ENCODE peak calls at places on chromosome 6, in ten cellular contexts. O, X, W, P, D, A, R, M, B and H are unnamed samples.

GRCh38 chr6:135180458-135181332 is at the start of gene MYB:
- DNase-seq in O (peak; percentile 59), X (peak; percentile 35), W (peak; percentile 64), P (no peak), D (peak; percentile 38), A (no peak), R (no peak), M (peak; percentile 58), B (peak; percentile 71), H (no peak)

GRCh38 chr6:132133734-132134490 is 182.7 kb upstream of the CCN2 start:
- DNase-seq in O (no peak), X (no peak), W (no peak), P (no peak), D (peak; percentile 35), A (no peak), R (no peak), M (no peak), B (no peak), H (peak; percentile 70)

GRCh38 chr6:74946961-74947360 is 258.9 kb downstream of the COL12A1 start:
- DNase-seq in O (no peak), X (no peak), W (no peak), P (no peak), D (peak; percentile 78), A (no peak), R (no peak), M (no peak), B (no peak), H (no peak)

GRCh38 chr6:48994811-48995210 is 468.2 kb downstream of the MMUT start:
- DNase-seq in O (peak; percentile 5), X (no peak), W (peak; percentile 10), P (no peak), D (no peak), A (no peak), R (no peak), M (no peak), B (no peak), H (no peak)

GRCh38 chr6:34657037-34657306 is 39.6 kb downstream of the ILRUN start:
- DNase-seq in O (no peak), X (no peak), W (no peak), P (no peak), D (no peak), A (no peak), R (no peak), M (no peak), B (no peak), H (no peak)

GRCh38 chr6:105317607-105318533 is 85.0 kb downstream of the PREP start:
- DNase-seq in O (no peak), X (no peak), W (peak; percentile 46), P (no peak), D (no peak), A (no peak), R (no peak), M (no peak), B (no peak), H (no peak)

GRCh38 chr6:8219352-8219943 is 117.1 kb upstream of the EEF1E1 start:
- DNase-seq in O (peak; percentile 27), X (no peak), W (peak; percentile 47), P (no peak), D (peak; percentile 63), A (peak; percentile 27), R (no peak), M (no peak), B (no peak), H (no peak)

GRCh38 chr6:135271626-135272025 is 90.5 kb downstream of the MYB start:
- DNase-seq in O (no peak), X (no peak), W (no peak), P (no peak), D (no peak), A (no peak), R (no peak), M (no peak), B (no peak), H (no peak)

GRCh38 chr6:146351018-146351417 is 192.6 kb upstream of the RAB32 start:
- DNase-seq in O (no peak), X (no peak), W (no peak), P (no peak), D (no peak), A (no peak), R (no peak), M (no peak), B (no peak), H (no peak)

GRCh38 chr6:146355521-146356100 is 188.0 kb upstream of the RAB32 start:
- DNase-seq in O (no peak), X (no peak), W (no peak), P (no peak), D (no peak), A (no peak), R (no peak), M (no peak), B (no peak), H (no peak)

GRCh38 chr6:146354451-146354850 is 189.2 kb upstream of the RAB32 start:
- DNase-seq in O (peak; percentile 18), X (no peak), W (no peak), P (no peak), D (no peak), A (no peak), R (no peak), M (no peak), B (no peak), H (no peak)

GRCh38 chr6:146347690-146348089 is 195.9 kb upstream of the RAB32 start:
- DNase-seq in O (no peak), X (no peak), W (no peak), P (no peak), D (no peak), A (no peak), R (no peak), M (no peak), B (no peak), H (no peak)

GRCh38 chr6:146352163-146352562 is 191.5 kb upstream of the RAB32 start:
- DNase-seq in O (no peak), X (no peak), W (no peak), P (no peak), D (no peak), A (no peak), R (no peak), M (no peak), B (no peak), H (no peak)
- TF ChIP-seq CTCF in O (no peak), X (no peak), W (no peak), P (no peak), D (no peak), A (no peak), R (no peak), M (no peak), B (no peak), H (no peak)

GRCh38 chr6:133740784-133741183 is 148.1 kb upstream of the TCF21 start:
- DNase-seq in O (no peak), X (no peak), W (no peak), P (no peak), D (no peak), A (no peak), R (no peak), M (no peak), B (no peak), H (no peak)

GRCh38 chr6:133740218-133740617 is 148.7 kb upstream of the TCF21 start:
- DNase-seq in O (no peak), X (no peak), W (no peak), P (no peak), D (no peak), A (no peak), R (no peak), M (no peak), B (no peak), H (no peak)

GRCh38 chr6:133746417-133746770 is 142.5 kb upstream of the TCF21 start:
- DNase-seq in O (no peak), X (no peak), W (no peak), P (no peak), D (no peak), A (no peak), R (no peak), M (no peak), B (no peak), H (no peak)

GRCh38 chr6:133741375-133741861 is 147.5 kb upstream of the TCF21 start:
- DNase-seq in O (peak; percentile 80), X (no peak), W (no peak), P (no peak), D (peak; percentile 13), A (no peak), R (no peak), M (no peak), B (no peak), H (no peak)

GRCh38 chr6:133743621-133744020 is 145.3 kb upstream of the TCF21 start:
- DNase-seq in O (no peak), X (no peak), W (no peak), P (no peak), D (no peak), A (no peak), R (no peak), M (no peak), B (no peak), H (no peak)
- TF ChIP-seq POLR2A in O (no peak), X (no peak), W (no peak), P (no peak), D (no peak), A (no peak), R (no peak), M (no peak), B (no peak), H (no peak)

GRCh38 chr6:154435400-154435945 is 75.0 kb downstream of the CNKSR3 start:
- DNase-seq in O (no peak), X (no peak), W (no peak), P (no peak), D (no peak), A (no peak), R (no peak), M (no peak), B (no peak), H (no peak)
- TF ChIP-seq CTCF in O (no peak), X (no peak), W (no peak), P (no peak), D (no peak), A (no peak), R (no peak), M (no peak), B (no peak), H (no peak)

GRCh38 chr6:85675030-85675819 is 32.5 kb upstream of the SYNCRIP start:
- DNase-seq in O (peak; percentile 47), X (no peak), W (no peak), P (no peak), D (peak; percentile 84), A (no peak), R (no peak), M (no peak), B (no peak), H (no peak)

GRCh38 chr6:85674604-85675003 is 31.9 kb upstream of the SYNCRIP start:
- DNase-seq in O (no peak), X (no peak), W (no peak), P (no peak), D (no peak), A (no peak), R (no peak), M (no peak), B (no peak), H (no peak)

GRCh38 chr6:85672623-85673022 is 29.9 kb upstream of the SYNCRIP start:
- DNase-seq in O (no peak), X (no peak), W (no peak), P (no peak), D (no peak), A (no peak), R (no peak), M (no peak), B (no peak), H (no peak)

GRCh38 chr6:85672050-85672449 is 29.4 kb upstream of the SYNCRIP start:
- DNase-seq in O (no peak), X (no peak), W (no peak), P (no peak), D (no peak), A (no peak), R (no peak), M (no peak), B (no peak), H (no peak)

DNA sequence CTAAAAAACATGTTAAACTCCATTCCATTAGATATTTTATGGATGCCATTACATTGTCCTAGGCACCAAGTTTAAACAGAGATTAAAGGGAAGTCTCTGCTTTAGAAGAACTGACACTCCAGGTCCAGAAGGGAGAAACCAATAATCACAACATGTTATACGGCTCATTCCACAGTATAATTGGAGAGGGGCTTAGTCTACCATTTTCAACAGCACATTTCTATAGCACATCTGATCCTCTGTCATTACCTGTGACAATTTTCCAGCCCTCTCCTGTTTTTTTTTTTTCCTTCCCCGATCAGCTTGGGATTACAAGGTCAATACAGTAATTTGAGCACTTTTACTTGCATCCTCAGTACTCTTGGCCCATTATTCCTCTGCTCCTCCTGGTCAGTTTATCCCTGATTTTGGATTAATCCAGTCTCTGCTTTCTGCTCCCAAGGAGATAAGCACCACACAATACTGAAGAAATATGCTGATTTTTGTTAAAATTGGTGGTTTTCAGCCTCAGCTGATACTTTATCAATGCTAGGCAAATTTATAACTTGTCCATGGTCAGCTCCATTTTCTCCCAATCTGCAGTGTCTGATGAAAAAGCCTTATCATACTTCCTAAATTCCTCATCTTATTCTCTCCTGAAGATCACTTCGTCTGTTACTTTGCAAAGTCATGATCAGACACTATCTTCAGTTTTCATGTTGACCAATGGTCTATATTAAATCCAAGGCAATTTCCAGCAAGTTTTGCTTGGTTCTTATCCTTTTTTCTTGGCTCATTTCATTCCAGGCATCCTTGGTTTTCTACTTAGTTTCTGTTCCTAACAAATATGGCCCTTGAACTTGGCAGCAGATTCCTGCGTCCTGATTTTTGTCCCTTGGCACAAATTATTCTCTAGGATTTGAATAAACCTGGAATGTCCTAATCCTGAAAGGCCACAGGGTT is 30.8 kb upstream of the SYNCRIP start:
- DNase-seq in O (no peak), X (no peak), W (no peak), P (no peak), D (no peak), A (no peak), R (no peak), M (no peak), B (no peak), H (no peak)
- TF ChIP-seq POLR2A in O (no peak), X (no peak), W (no peak), P (no peak), D (peak; percentile 31), A (no peak), R (no peak), M (no peak), B (no peak), H (no peak)